ENCODE peak calls at places on chromosome 16, in five cellular contexts. One of them, this sample, is unnamed.

GRCh38 chr16:53626161-53626560 is 77.5 kb downstream of the RPGRIP1L start:
- DNase-seq in lung: no peak
- DNase-seq in AG04449: no peak
- DNase-seq in natural killer cell: no peak
- DNase-seq in psoas muscle: no peak
- DNase-seq in this sample: no peak

GRCh38 chr16:81831722-81832126 is 52.6 kb downstream of the PLCG2 start:
- DNase-seq in lung: peak; percentile 71
- DNase-seq in natural killer cell: peak; percentile 79
- DNase-seq in psoas muscle: peak; percentile 33
- DNase-seq in AG04449: no peak
- DNase-seq in this sample: peak; percentile 18

GRCh38 chr16:56643080-56643778 is 4.8 kb downstream of the MT1A start:
- DNase-seq in AG04449: no peak
- DNase-seq in natural killer cell: peak; percentile 51
- DNase-seq in psoas muscle: peak; percentile 80
- DNase-seq in lung: peak; percentile 82
- DNase-seq in this sample: peak; percentile 91

GRCh38 chr16:51818342-51818944 is 667.4 kb upstream of the SALL1 start:
- DNase-seq in psoas muscle: no peak
- DNase-seq in AG04449: no peak
- DNase-seq in lung: no peak
- DNase-seq in natural killer cell: no peak
- DNase-seq in this sample: peak; percentile 58

GRCh38 chr16:2341456-2342447 is 1.2 kb upstream of the ABCA3 start:
- DNase-seq in AG04449: no peak
- DNase-seq in natural killer cell: peak; percentile 20
- DNase-seq in lung: no peak
- DNase-seq in psoas muscle: peak; percentile 37
- DNase-seq in this sample: peak; percentile 41

GRCh38 chr16:75105306-75106061 is 11.1 kb downstream of the LDHD start:
- DNase-seq in natural killer cell: no peak
- DNase-seq in lung: no peak
- DNase-seq in psoas muscle: no peak
- DNase-seq in AG04449: no peak
- DNase-seq in this sample: peak; percentile 52

GRCh38 chr16:23026777-23027362 is 122.4 kb downstream of the USP31 start:
- DNase-seq in psoas muscle: no peak
- DNase-seq in AG04449: no peak
- DNase-seq in natural killer cell: no peak
- DNase-seq in lung: no peak
- DNase-seq in this sample: no peak

GRCh38 chr16:25912321-25912720 is 220.6 kb downstream of the HS3ST4 start:
- DNase-seq in AG04449: no peak
- DNase-seq in natural killer cell: no peak
- DNase-seq in psoas muscle: no peak
- DNase-seq in lung: no peak
- DNase-seq in this sample: no peak

GRCh38 chr16:10749680-10750035 is 6.0 kb downstream of the NUBP1 start:
- DNase-seq in psoas muscle: no peak
- DNase-seq in AG04449: no peak
- DNase-seq in lung: no peak
- DNase-seq in natural killer cell: no peak
- DNase-seq in this sample: no peak

GRCh38 chr16:52561910-52562741 is 15.2 kb upstream of the TOX3 start:
- DNase-seq in natural killer cell: no peak
- DNase-seq in lung: peak; percentile 44
- DNase-seq in psoas muscle: no peak
- DNase-seq in AG04449: no peak
- DNase-seq in this sample: no peak

GRCh38 chr16:23452572-23453337 is at the start of gene COG7:
- DNase-seq in lung: peak; percentile 90
- DNase-seq in AG04449: peak; percentile 47
- DNase-seq in psoas muscle: peak; percentile 92
- DNase-seq in natural killer cell: peak; percentile 84
- DNase-seq in this sample: peak; percentile 84

GRCh38 chr16:56320081-56320480 is 105.3 kb downstream of the AMFR start:
- DNase-seq in lung: no peak
- DNase-seq in psoas muscle: no peak
- DNase-seq in natural killer cell: no peak
- DNase-seq in AG04449: no peak
- DNase-seq in this sample: no peak

GRCh38 chr16:48497932-48498760 is 111.8 kb downstream of the N4BP1 start:
- DNase-seq in lung: no peak
- DNase-seq in psoas muscle: no peak
- DNase-seq in natural killer cell: no peak
- DNase-seq in AG04449: no peak
- DNase-seq in this sample: no peak

GRCh38 chr16:11218324-11218962 is 37.6 kb downstream of the SOCS1 start:
- DNase-seq in AG04449: no peak
- DNase-seq in natural killer cell: no peak
- DNase-seq in lung: no peak
- DNase-seq in psoas muscle: no peak
- DNase-seq in this sample: no peak

GRCh38 chr16:73213761-73214480 is 166.0 kb upstream of the ZFHX3 start:
- DNase-seq in psoas muscle: no peak
- DNase-seq in lung: no peak
- DNase-seq in AG04449: no peak
- DNase-seq in natural killer cell: no peak
- DNase-seq in this sample: no peak

GRCh38 chr16:52562770-52563169 is 15.8 kb upstream of the TOX3 start:
- DNase-seq in AG04449: no peak
- DNase-seq in natural killer cell: no peak
- DNase-seq in psoas muscle: no peak
- DNase-seq in lung: no peak
- DNase-seq in this sample: no peak

GRCh38 chr16:566475-567361 is at the start of gene NHLRC4:
- DNase-seq in AG04449: no peak
- DNase-seq in natural killer cell: no peak
- DNase-seq in psoas muscle: peak; percentile 75
- DNase-seq in lung: peak; percentile 59
- DNase-seq in this sample: peak; percentile 30

GRCh38 chr16:28580726-28581315 is 16.0 kb downstream of the SULT1A2 start:
- DNase-seq in natural killer cell: no peak
- DNase-seq in lung: no peak
- DNase-seq in AG04449: no peak
- DNase-seq in psoas muscle: no peak
- DNase-seq in this sample: no peak

GRCh38 chr16:12187939-12188673 is 211.6 kb downstream of the SNX29 start:
- DNase-seq in psoas muscle: no peak
- DNase-seq in AG04449: no peak
- DNase-seq in natural killer cell: no peak
- DNase-seq in lung: no peak
- DNase-seq in this sample: no peak

GRCh38 chr16:49492090-49492801 is 118.6 kb downstream of the C16orf78 start:
- DNase-seq in natural killer cell: peak; percentile 29
- DNase-seq in lung: no peak
- DNase-seq in psoas muscle: peak; percentile 68
- DNase-seq in AG04449: no peak
- DNase-seq in this sample: peak; percentile 50

GRCh38 chr16:75494696-75495601 is at the start of gene CHST6:
- DNase-seq in lung: no peak
- DNase-seq in natural killer cell: no peak
- DNase-seq in psoas muscle: peak; percentile 33
- DNase-seq in AG04449: no peak
- DNase-seq in this sample: peak; percentile 44

GRCh38 chr16:49620158-49620867 is 235.6 kb downstream of the ZNF423 start:
- DNase-seq in natural killer cell: peak; percentile 12
- DNase-seq in psoas muscle: peak; percentile 88
- DNase-seq in lung: peak; percentile 40
- DNase-seq in AG04449: peak; percentile 12
- DNase-seq in this sample: peak; percentile 84

GRCh38 chr16:56667581-56668571 is at the start of gene MT1G:
- DNase-seq in natural killer cell: no peak
- DNase-seq in lung: peak; percentile 58
- DNase-seq in AG04449: no peak
- DNase-seq in psoas muscle: peak; percentile 68
- DNase-seq in this sample: peak; percentile 89

GRCh38 chr16:73197598-73197997 is 149.7 kb upstream of the ZFHX3 start:
- DNase-seq in natural killer cell: no peak
- DNase-seq in lung: no peak
- DNase-seq in psoas muscle: no peak
- DNase-seq in AG04449: no peak
- DNase-seq in this sample: no peak

GRCh38 chr16:62869837-62870236 is 833.6 kb upstream of the CDH8 start:
- DNase-seq in lung: no peak
- DNase-seq in AG04449: no peak
- DNase-seq in psoas muscle: no peak
- DNase-seq in natural killer cell: no peak
- DNase-seq in this sample: no peak

GRCh38 chr16:68432701-68433100 is 15.6 kb downstream of the SMPD3 start:
- DNase-seq in AG04449: no peak
- DNase-seq in natural killer cell: no peak
- DNase-seq in psoas muscle: no peak
- DNase-seq in lung: no peak
- DNase-seq in this sample: no peak

GRCh38 chr16:68433316-68433715 is 15.0 kb downstream of the SMPD3 start:
- DNase-seq in psoas muscle: no peak
- DNase-seq in natural killer cell: no peak
- DNase-seq in AG04449: no peak
- DNase-seq in lung: no peak
- DNase-seq in this sample: no peak

GRCh38 chr16:68434654-68435210 is 13.6 kb downstream of the SMPD3 start:
- DNase-seq in natural killer cell: no peak
- DNase-seq in lung: no peak
- DNase-seq in AG04449: no peak
- DNase-seq in psoas muscle: no peak
- DNase-seq in this sample: no peak

DNA sequence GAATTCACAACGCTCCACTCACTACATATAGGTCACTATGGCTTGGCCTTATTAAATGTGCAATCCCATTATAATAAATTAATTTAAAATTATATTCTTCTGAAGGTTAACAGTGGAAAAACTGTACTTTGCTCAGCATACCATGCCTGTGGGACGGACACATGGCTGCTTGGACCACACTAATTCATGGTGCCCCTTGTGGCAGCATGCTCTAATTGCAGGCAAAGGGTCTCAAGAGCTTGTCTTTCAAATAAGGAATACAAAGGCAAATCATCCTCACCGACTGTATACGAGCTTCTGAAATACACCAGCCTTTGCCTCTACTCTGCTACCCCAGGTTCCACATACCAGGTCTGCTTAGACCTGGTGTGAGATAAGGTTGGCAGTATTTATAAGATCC is 11.7 kb downstream of the SMPD3 start:
- DNase-seq in natural killer cell: no peak
- DNase-seq in psoas muscle: no peak
- DNase-seq in lung: no peak
- DNase-seq in AG04449: no peak
- DNase-seq in this sample: no peak
- TF ChIP-seq CTCF in natural killer cell: no peak
- TF ChIP-seq CTCF in psoas muscle: no peak
- TF ChIP-seq CTCF in lung: no peak
- TF ChIP-seq CTCF in AG04449: no peak
- TF ChIP-seq CTCF in this sample: no peak

DNA sequence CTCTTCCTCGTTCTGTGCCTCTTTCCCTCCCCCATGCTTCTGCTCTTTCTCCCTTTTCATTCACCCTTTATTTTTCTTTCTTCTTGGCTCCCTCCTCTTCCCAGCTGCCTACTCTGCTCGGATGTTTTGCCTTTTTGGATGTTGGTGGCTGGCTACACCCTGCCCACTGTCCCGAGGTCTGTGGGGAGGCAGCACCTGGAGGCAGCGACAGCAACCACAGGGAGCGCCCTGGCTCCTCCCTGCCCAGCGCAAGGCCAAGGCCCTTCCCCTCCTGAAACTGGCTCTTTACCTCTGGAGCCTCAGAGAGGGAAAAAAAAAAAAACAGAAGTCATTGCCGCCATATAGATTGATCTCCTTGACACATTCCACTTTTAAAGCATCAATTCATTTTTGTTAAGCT is 20.1 kb downstream of the CLUAP1 start:
- DNase-seq in psoas muscle: no peak
- DNase-seq in lung: no peak
- DNase-seq in AG04449: no peak
- DNase-seq in natural killer cell: no peak
- DNase-seq in this sample: no peak
- TF ChIP-seq CTCF in psoas muscle: no peak
- TF ChIP-seq CTCF in lung: no peak
- TF ChIP-seq CTCF in AG04449: peak; percentile 3
- TF ChIP-seq CTCF in natural killer cell: no peak
- TF ChIP-seq CTCF in this sample: no peak

DNA sequence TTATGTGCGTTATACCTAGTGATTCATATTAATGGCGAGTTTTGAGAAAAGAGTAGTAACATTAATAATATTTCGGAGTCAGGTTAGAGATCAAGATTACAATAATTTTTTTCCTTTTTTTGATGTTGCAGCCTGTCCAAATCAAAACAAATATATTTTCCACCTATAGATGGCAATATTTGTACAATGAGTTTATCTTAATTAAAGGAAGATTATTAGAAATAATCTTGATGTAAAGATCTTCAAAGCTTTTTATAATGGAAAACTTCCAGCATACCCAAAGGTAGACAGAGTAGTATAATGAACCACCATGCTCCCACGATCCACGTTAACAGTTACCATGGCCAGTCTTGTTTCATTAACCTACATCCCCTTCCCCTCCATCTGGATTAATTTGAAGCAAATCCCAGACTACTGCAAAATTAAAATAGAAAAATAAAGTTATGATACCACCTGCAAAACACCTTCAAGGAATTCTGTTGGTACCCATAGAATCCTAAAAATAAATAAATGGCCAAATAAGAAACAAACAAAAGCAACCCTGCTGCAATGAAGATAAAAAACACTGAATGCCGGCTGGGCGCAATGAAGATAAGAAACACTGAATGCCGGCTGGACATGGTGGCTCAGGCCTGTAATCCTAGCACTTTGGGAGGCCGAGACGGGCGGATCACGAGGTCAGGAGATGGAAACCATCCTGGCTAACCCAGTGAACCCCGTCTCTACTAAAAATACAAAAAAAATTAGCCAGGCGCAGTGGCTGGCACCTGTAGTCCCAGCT is 46.5 kb upstream of the GINS3 start:
- DNase-seq in AG04449: no peak
- DNase-seq in natural killer cell: no peak
- DNase-seq in psoas muscle: no peak
- DNase-seq in lung: no peak
- DNase-seq in this sample: no peak
- TF ChIP-seq CTCF in AG04449: no peak
- TF ChIP-seq CTCF in natural killer cell: peak; percentile 8
- TF ChIP-seq CTCF in psoas muscle: no peak
- TF ChIP-seq CTCF in lung: no peak
- TF ChIP-seq CTCF in this sample: no peak

GRCh38 chr16:88428156-88428555 is 24.9 kb upstream of the ZFPM1 start:
- DNase-seq in psoas muscle: no peak
- DNase-seq in lung: no peak
- DNase-seq in AG04449: no peak
- DNase-seq in natural killer cell: no peak
- DNase-seq in this sample: no peak

GRCh38 chr16:88430185-88430523 is 22.9 kb upstream of the ZFPM1 start:
- DNase-seq in natural killer cell: no peak
- DNase-seq in psoas muscle: no peak
- DNase-seq in AG04449: no peak
- DNase-seq in lung: no peak
- DNase-seq in this sample: no peak

GRCh38 chr16:88429387-88430184 is 23.5 kb upstream of the ZFPM1 start:
- DNase-seq in psoas muscle: no peak
- DNase-seq in lung: no peak
- DNase-seq in AG04449: no peak
- DNase-seq in natural killer cell: no peak
- DNase-seq in this sample: no peak

GRCh38 chr16:88427376-88427775 is 25.7 kb upstream of the ZFPM1 start:
- DNase-seq in psoas muscle: no peak
- DNase-seq in lung: no peak
- DNase-seq in AG04449: no peak
- DNase-seq in natural killer cell: no peak
- DNase-seq in this sample: no peak

GRCh38 chr16:88428616-88429386 is 24.3 kb upstream of the ZFPM1 start:
- DNase-seq in lung: no peak
- DNase-seq in natural killer cell: no peak
- DNase-seq in psoas muscle: no peak
- DNase-seq in AG04449: no peak
- DNase-seq in this sample: no peak
- TF ChIP-seq CTCF in lung: no peak
- TF ChIP-seq CTCF in natural killer cell: no peak
- TF ChIP-seq CTCF in psoas muscle: no peak
- TF ChIP-seq CTCF in AG04449: no peak
- TF ChIP-seq CTCF in this sample: no peak

This sample was measured in thyroid gland.